ENCODE peak calls at places on chromosomes 4 and X, in four cellular contexts. One of them, this sample, is unnamed.

GRCh38 chr4:73345399-73345975 is 58.6 kb upstream of the ALB start:
- DNase-seq in GM12878: no peak
- DNase-seq in HepG2: peak
- DNase-seq in K562: no peak
- DNase-seq in this sample: no peak

GRCh38 chr4:30380404-30380998 is 339.7 kb upstream of the PCDH7 start:
- DNase-seq in GM12878: no peak
- DNase-seq in HepG2: peak
- DNase-seq in K562: peak
- DNase-seq in this sample: peak

GRCh38 chrX:115311666-115312065 is 22.2 kb downstream of the LUZP4 start:
- DNase-seq in GM12878: no peak
- DNase-seq in HepG2: no peak
- DNase-seq in K562: no peak
- DNase-seq in this sample: peak

GRCh38 chr4:4673070-4673469 is 131.2 kb upstream of the STX18 start:
- DNase-seq in GM12878: no peak
- DNase-seq in HepG2: no peak
- DNase-seq in K562: peak
- DNase-seq in this sample: peak

GRCh38 chr4:44583393-44583792 is 68.0 kb downstream of the YIPF7 start:
- DNase-seq in GM12878: no peak
- DNase-seq in HepG2: no peak
- DNase-seq in K562: peak
- DNase-seq in this sample: peak

GRCh38 chr4:98780111-98780549 is 121.7 kb upstream of the TSPAN5 start:
- DNase-seq in GM12878: no peak
- DNase-seq in HepG2: no peak
- DNase-seq in K562: peak
- DNase-seq in this sample: no peak

GRCh38 chrX:47158781-47159180 is 13.8 kb downstream of the RBM10 start:
- DNase-seq in GM12878: no peak
- DNase-seq in HepG2: no peak
- DNase-seq in K562: no peak
- DNase-seq in this sample: no peak

GRCh38 chr4:162116085-162116784 is 47.6 kb downstream of the FSTL5 start:
- DNase-seq in GM12878: no peak
- DNase-seq in HepG2: no peak
- DNase-seq in K562: no peak
- DNase-seq in this sample: no peak

GRCh38 chr4:11297201-11297600 is 131.5 kb downstream of the HS3ST1 start:
- DNase-seq in GM12878: no peak
- DNase-seq in HepG2: no peak
- DNase-seq in K562: no peak
- DNase-seq in this sample: no peak

GRCh38 chrX:154321624-154322023 is 26.0 kb downstream of the TKTL1 start:
- DNase-seq in GM12878: no peak
- DNase-seq in HepG2: peak
- DNase-seq in K562: peak
- DNase-seq in this sample: no peak

GRCh38 chr4:6900181-6900812 is 9.3 kb upstream of the TBC1D14 start:
- DNase-seq in GM12878: no peak
- DNase-seq in HepG2: no peak
- DNase-seq in K562: no peak
- DNase-seq in this sample: no peak

GRCh38 chr4:151227731-151228130 is 49.2 kb upstream of the PRSS48 start:
- DNase-seq in GM12878: no peak
- DNase-seq in HepG2: no peak
- DNase-seq in K562: no peak
- DNase-seq in this sample: no peak

GRCh38 chr4:61950625-61951024 is 750.5 kb downstream of the ADGRL3 start:
- DNase-seq in GM12878: no peak
- DNase-seq in HepG2: no peak
- DNase-seq in K562: no peak
- DNase-seq in this sample: peak

GRCh38 chr4:164937576-164938270 is 39.7 kb downstream of the TRIM61 start:
- DNase-seq in GM12878: peak
- DNase-seq in HepG2: peak
- DNase-seq in K562: peak
- DNase-seq in this sample: peak

GRCh38 chr4:55157559-55158277 is 32.3 kb upstream of the KDR start:
- DNase-seq in GM12878: no peak
- DNase-seq in HepG2: no peak
- DNase-seq in K562: no peak
- DNase-seq in this sample: peak

GRCh38 chrX:82676386-82676785 is 831.7 kb upstream of the POU3F4 start:
- DNase-seq in GM12878: no peak
- DNase-seq in HepG2: no peak
- DNase-seq in K562: peak
- DNase-seq in this sample: no peak

GRCh38 chrX:145213504-145213903 is 33.8 kb upstream of the SPANXN1 start:
- DNase-seq in GM12878: no peak
- DNase-seq in HepG2: no peak
- DNase-seq in K562: peak
- DNase-seq in this sample: no peak

GRCh38 chrX:109840585-109840984 is 107.5 kb upstream of the ACSL4 start:
- DNase-seq in GM12878: no peak
- DNase-seq in HepG2: peak
- DNase-seq in K562: peak
- DNase-seq in this sample: no peak

GRCh38 chrX:71099736-71100135 is 4.1 kb downstream of the FOXO4 start:
- DNase-seq in GM12878: no peak
- DNase-seq in HepG2: no peak
- DNase-seq in K562: no peak
- DNase-seq in this sample: peak

GRCh38 chr4:97498875-97499274 is 644.4 kb downstream of the STPG2 start:
- DNase-seq in GM12878: no peak
- DNase-seq in HepG2: no peak
- DNase-seq in K562: no peak
- DNase-seq in this sample: no peak

DNA sequence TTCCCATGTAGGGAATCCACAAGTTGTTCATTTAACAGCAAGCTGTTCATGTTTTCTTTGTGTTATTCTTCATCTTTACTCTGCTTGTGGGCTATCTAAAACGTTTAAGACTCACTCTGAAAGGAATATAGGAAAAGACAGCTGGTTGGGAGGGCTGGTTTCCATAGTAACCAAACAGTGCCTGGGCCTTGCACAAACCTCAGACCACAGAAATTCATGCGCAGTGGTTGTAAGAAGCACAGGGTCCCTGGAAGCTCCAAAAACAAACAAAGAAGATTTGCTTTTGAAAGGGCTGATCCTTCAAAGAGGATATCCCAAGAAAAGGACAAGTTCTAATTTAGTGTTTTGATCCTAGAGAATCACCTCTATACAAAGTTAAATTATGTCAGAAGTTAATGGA is 7.8 kb downstream of the SERTM2 start:
- DNase-seq in GM12878: no peak
- DNase-seq in HepG2: no peak
- DNase-seq in K562: no peak
- DNase-seq in this sample: no peak
- TF ChIP-seq CBFB in GM12878: no peak
- TF ChIP-seq CBFB in HepG2: no peak
- TF ChIP-seq CBFB in K562: no peak
- TF ChIP-seq CBFB in this sample: no peak

GRCh38 chr4:81421346-81422218 is 50.1 kb downstream of the RASGEF1B start:
- DNase-seq in GM12878: peak
- DNase-seq in HepG2: no peak
- DNase-seq in K562: peak
- DNase-seq in this sample: no peak
- TF ChIP-seq CREB1 in GM12878: no peak
- TF ChIP-seq CREB1 in HepG2: no peak
- TF ChIP-seq CREB1 in K562: no peak
- TF ChIP-seq CREB1 in this sample: no peak

GRCh38 chrX:9204560-9204959 is 170.6 kb upstream of the FAM9B start:
- DNase-seq in GM12878: no peak
- DNase-seq in HepG2: no peak
- DNase-seq in K562: no peak
- DNase-seq in this sample: no peak
- TF ChIP-seq CBFB in GM12878: no peak
- TF ChIP-seq CBFB in HepG2: no peak
- TF ChIP-seq CBFB in K562: no peak
- TF ChIP-seq CBFB in this sample: no peak

DNA sequence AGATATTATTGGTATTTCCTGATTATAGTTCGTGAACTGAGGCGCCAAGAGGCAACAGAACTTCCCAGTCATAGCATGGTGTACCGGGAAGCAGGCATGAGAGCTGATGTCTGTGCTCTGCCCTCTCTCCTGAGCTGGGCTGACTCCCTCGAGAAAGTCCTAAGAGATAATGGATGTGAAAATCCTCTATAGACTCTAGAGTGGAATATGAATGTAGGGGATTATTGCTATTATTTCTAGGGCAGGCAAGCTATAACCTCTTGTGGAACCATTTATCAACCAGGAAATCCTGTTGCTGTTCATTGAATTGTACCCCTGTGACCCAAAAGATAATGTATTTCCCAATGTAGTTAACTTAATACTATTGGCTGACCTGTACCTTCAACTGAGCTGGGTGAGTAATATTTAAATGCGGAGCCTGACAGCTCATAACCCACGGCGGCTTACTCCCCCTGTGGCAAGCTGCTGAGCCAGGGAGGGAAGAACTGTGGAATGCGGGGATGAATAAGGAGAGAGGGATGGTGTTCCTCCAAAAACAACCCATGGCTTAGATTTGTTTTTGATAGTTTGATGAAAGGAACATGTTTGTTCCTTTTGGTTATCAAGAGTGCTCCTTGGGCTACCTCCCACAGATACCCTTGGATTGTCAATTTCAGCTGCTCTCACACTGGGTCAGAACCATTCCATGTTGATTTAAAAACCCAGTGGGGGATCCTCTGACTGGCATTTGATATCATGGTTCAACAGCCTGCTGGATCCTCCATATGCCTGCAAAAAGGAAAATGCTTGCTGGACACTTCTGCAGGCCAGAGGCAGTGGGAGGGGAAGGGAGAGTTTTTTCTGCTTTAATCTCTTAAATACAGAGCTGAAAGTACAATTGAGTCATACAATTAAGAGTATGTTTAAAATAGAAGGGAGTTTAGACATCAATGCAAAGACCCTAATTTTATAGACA is 339.0 kb upstream of the BOD1L1 start:
- DNase-seq in GM12878: no peak
- DNase-seq in HepG2: no peak
- DNase-seq in K562: no peak
- DNase-seq in this sample: peak
- TF ChIP-seq CREB1 in GM12878: no peak
- TF ChIP-seq CREB1 in HepG2: no peak
- TF ChIP-seq CREB1 in K562: no peak
- TF ChIP-seq CREB1 in this sample: no peak

This sample was measured in WTC11.